ENCODE peak calls at places on chromosomes 7 and 10, in five cellular contexts. One of them, this sample, is unnamed.

GRCh38 chr10:10831085-10831484 is 186.6 kb upstream of the CELF2 start:
- DNase-seq in transverse colon: peak
- DNase-seq in adrenal gland: peak
- DNase-seq in endothelial cell of umbilical vein: peak
- DNase-seq in A549: no peak
- DNase-seq in this sample: peak

GRCh38 chr7:32516551-32517082 is 21.3 kb downstream of the AVL9 start:
- DNase-seq in adrenal gland: peak
- DNase-seq in A549: no peak
- DNase-seq in endothelial cell of umbilical vein: no peak
- DNase-seq in transverse colon: peak
- DNase-seq in this sample: no peak

GRCh38 chr10:130038611-130039109 is 72.0 kb downstream of the C10orf143 start:
- DNase-seq in A549: no peak
- DNase-seq in transverse colon: no peak
- DNase-seq in endothelial cell of umbilical vein: no peak
- DNase-seq in adrenal gland: no peak
- DNase-seq in this sample: peak

GRCh38 chr7:46146454-46147255 is 225.6 kb upstream of the IGFBP3 start:
- DNase-seq in A549: peak
- DNase-seq in transverse colon: no peak
- DNase-seq in endothelial cell of umbilical vein: no peak
- DNase-seq in adrenal gland: no peak
- DNase-seq in this sample: no peak

GRCh38 chr10:20181408-20181807 is 365.2 kb downstream of the PLXDC2 start:
- DNase-seq in adrenal gland: no peak
- DNase-seq in A549: no peak
- DNase-seq in transverse colon: no peak
- DNase-seq in endothelial cell of umbilical vein: no peak
- DNase-seq in this sample: no peak

GRCh38 chr10:72145657-72146450 is 57.5 kb upstream of the SPOCK2 start:
- DNase-seq in transverse colon: no peak
- DNase-seq in A549: no peak
- DNase-seq in endothelial cell of umbilical vein: no peak
- DNase-seq in adrenal gland: no peak
- DNase-seq in this sample: no peak

GRCh38 chr10:31926765-31927596 is 1.6 kb downstream of the ARHGAP12 start:
- DNase-seq in adrenal gland: no peak
- DNase-seq in transverse colon: no peak
- DNase-seq in endothelial cell of umbilical vein: peak
- DNase-seq in A549: no peak
- DNase-seq in this sample: no peak

GRCh38 chr10:33015798-33016547 is 57.9 kb upstream of the ITGB1 start:
- DNase-seq in endothelial cell of umbilical vein: no peak
- DNase-seq in A549: no peak
- DNase-seq in transverse colon: no peak
- DNase-seq in adrenal gland: no peak
- DNase-seq in this sample: no peak

GRCh38 chr7:108824840-108825540 is 255.3 kb downstream of the DNAJB9 start:
- DNase-seq in A549: no peak
- DNase-seq in transverse colon: no peak
- DNase-seq in adrenal gland: no peak
- DNase-seq in endothelial cell of umbilical vein: peak
- DNase-seq in this sample: no peak

GRCh38 chr10:31830887-31831286 is 97.7 kb downstream of the ARHGAP12 start:
- DNase-seq in adrenal gland: no peak
- DNase-seq in A549: no peak
- DNase-seq in endothelial cell of umbilical vein: peak
- DNase-seq in transverse colon: no peak
- DNase-seq in this sample: no peak

GRCh38 chr10:97888134-97888533 is 38.5 kb downstream of the GOLGA7B start:
- DNase-seq in adrenal gland: no peak
- DNase-seq in endothelial cell of umbilical vein: no peak
- DNase-seq in transverse colon: no peak
- DNase-seq in A549: no peak
- DNase-seq in this sample: no peak

DNA sequence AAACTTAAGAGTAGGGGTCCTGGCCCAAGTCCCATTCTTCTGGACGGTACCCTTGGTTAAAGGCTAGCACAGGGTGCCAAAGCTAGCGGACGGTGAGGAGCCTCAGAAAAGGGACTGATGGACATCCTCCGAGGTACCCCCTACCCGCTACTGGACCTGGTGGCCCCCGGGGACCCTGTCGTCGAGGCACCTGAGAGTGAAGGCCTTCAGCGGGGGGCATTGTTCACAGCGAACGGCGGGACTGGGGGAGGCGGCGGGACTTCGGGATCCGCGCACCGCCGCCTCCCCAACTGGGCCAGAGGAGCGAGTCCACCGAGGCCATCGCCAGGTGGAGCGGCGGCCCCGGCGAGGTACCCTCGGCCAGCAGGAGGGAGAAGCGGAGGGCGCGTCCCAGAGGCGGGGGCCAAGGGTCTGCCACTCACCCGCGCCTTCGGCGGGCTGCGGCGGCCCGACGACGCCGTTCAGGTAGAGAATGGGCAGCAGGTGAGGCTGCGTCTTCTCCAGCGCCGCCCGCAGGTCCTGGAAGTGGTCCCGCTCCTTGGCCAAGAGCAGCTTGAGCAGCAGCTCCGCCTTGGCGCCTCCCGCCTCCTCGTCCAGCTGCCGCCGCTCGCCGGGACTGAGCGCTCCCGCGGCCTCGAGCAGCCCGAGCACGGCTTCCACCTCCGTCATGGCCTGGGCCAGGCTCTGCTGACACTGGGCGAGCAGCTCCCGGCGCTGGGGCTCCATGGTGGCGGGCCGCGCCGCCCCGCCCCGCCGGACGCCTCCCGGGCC is 575 bp downstream of the DLG5 start:
- DNase-seq in endothelial cell of umbilical vein: peak
- DNase-seq in A549: no peak
- DNase-seq in adrenal gland: no peak
- DNase-seq in transverse colon: peak
- DNase-seq in this sample: peak
- TF ChIP-seq POLR2A in endothelial cell of umbilical vein: no peak
- TF ChIP-seq POLR2A in A549: no peak
- TF ChIP-seq POLR2A in adrenal gland: no peak
- TF ChIP-seq POLR2A in transverse colon: no peak
- TF ChIP-seq POLR2A in this sample: no peak

GRCh38 chr10:126849646-126850045 is 55.6 kb upstream of the DOCK1 start:
- DNase-seq in adrenal gland: no peak
- DNase-seq in A549: no peak
- DNase-seq in endothelial cell of umbilical vein: no peak
- DNase-seq in transverse colon: no peak
- DNase-seq in this sample: no peak

GRCh38 chr10:126844406-126844805 is 60.8 kb upstream of the DOCK1 start:
- DNase-seq in transverse colon: no peak
- DNase-seq in endothelial cell of umbilical vein: no peak
- DNase-seq in adrenal gland: no peak
- DNase-seq in A549: peak
- DNase-seq in this sample: no peak

GRCh38 chr10:126847666-126848065 is 57.6 kb upstream of the DOCK1 start:
- DNase-seq in endothelial cell of umbilical vein: no peak
- DNase-seq in transverse colon: no peak
- DNase-seq in adrenal gland: no peak
- DNase-seq in A549: no peak
- DNase-seq in this sample: no peak

GRCh38 chr10:126846469-126846868 is 58.8 kb upstream of the DOCK1 start:
- DNase-seq in adrenal gland: no peak
- DNase-seq in transverse colon: no peak
- DNase-seq in endothelial cell of umbilical vein: no peak
- DNase-seq in A549: no peak
- DNase-seq in this sample: no peak

GRCh38 chr10:126846959-126847358 is 58.3 kb upstream of the DOCK1 start:
- DNase-seq in A549: no peak
- DNase-seq in transverse colon: no peak
- DNase-seq in endothelial cell of umbilical vein: no peak
- DNase-seq in adrenal gland: no peak
- DNase-seq in this sample: no peak
- TF ChIP-seq CTCF in A549: no peak
- TF ChIP-seq CTCF in transverse colon: no peak
- TF ChIP-seq CTCF in endothelial cell of umbilical vein: no peak
- TF ChIP-seq CTCF in adrenal gland: no peak
- TF ChIP-seq CTCF in this sample: no peak

DNA sequence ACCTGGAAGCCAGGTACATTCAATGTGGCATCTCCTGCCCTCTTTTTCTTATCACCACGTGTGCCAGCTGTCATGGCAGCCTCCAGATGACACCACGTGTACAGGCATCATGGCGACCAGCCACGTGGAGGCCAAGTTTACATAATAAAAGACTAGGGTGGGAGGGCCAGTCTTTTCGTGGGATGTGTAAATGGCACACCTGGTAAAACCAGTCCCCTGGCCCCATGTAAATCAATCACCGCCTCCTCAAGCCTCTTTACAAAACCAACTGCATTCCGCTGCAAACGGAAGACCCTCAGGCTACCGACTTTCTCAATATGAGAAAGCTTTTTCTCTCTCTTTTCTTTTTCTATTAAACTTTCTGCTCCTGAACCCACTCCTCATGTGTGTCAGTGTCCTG is 65.1 kb upstream of the PHF14 start:
- DNase-seq in adrenal gland: no peak
- DNase-seq in A549: no peak
- DNase-seq in endothelial cell of umbilical vein: no peak
- DNase-seq in transverse colon: no peak
- DNase-seq in this sample: no peak
- TF ChIP-seq POLR2A in adrenal gland: no peak
- TF ChIP-seq POLR2A in A549: no peak
- TF ChIP-seq POLR2A in endothelial cell of umbilical vein: no peak
- TF ChIP-seq POLR2A in transverse colon: no peak
- TF ChIP-seq POLR2A in this sample: no peak

GRCh38 chr7:17558558-17559332 is 260.3 kb downstream of the AHR start:
- DNase-seq in transverse colon: peak
- DNase-seq in endothelial cell of umbilical vein: no peak
- DNase-seq in A549: peak
- DNase-seq in adrenal gland: no peak
- DNase-seq in this sample: no peak
- TF ChIP-seq CTCF in transverse colon: no peak
- TF ChIP-seq CTCF in endothelial cell of umbilical vein: no peak
- TF ChIP-seq CTCF in A549: peak
- TF ChIP-seq CTCF in adrenal gland: no peak
- TF ChIP-seq CTCF in this sample: no peak

GRCh38 chr7:2120841-2121830 is 111.6 kb downstream of the MAD1L1 start:
- DNase-seq in transverse colon: no peak
- DNase-seq in adrenal gland: no peak
- DNase-seq in A549: no peak
- DNase-seq in endothelial cell of umbilical vein: peak
- DNase-seq in this sample: no peak
- TF ChIP-seq POLR2A in transverse colon: no peak
- TF ChIP-seq POLR2A in adrenal gland: no peak
- TF ChIP-seq POLR2A in A549: no peak
- TF ChIP-seq POLR2A in endothelial cell of umbilical vein: no peak
- TF ChIP-seq POLR2A in this sample: no peak

GRCh38 chr10:30324448-30325110 is 24.5 kb downstream of the MTPAP start:
- DNase-seq in adrenal gland: no peak
- DNase-seq in A549: no peak
- DNase-seq in transverse colon: no peak
- DNase-seq in endothelial cell of umbilical vein: no peak
- DNase-seq in this sample: no peak
- TF ChIP-seq CTCF in adrenal gland: no peak
- TF ChIP-seq CTCF in A549: no peak
- TF ChIP-seq CTCF in transverse colon: no peak
- TF ChIP-seq CTCF in endothelial cell of umbilical vein: no peak
- TF ChIP-seq CTCF in this sample: no peak

GRCh38 chr10:70404036-70404905 is at the start of gene EIF4EBP2:
- DNase-seq in transverse colon: peak
- DNase-seq in endothelial cell of umbilical vein: peak
- DNase-seq in A549: peak
- DNase-seq in adrenal gland: peak
- DNase-seq in this sample: peak

GRCh38 chr10:70409772-70410171 is 5.8 kb downstream of the EIF4EBP2 start:
- DNase-seq in A549: no peak
- DNase-seq in adrenal gland: no peak
- DNase-seq in endothelial cell of umbilical vein: no peak
- DNase-seq in transverse colon: no peak
- DNase-seq in this sample: no peak

GRCh38 chr10:70403483-70404035 is 386 bp upstream of the EIF4EBP2 start:
- DNase-seq in transverse colon: no peak
- DNase-seq in adrenal gland: no peak
- DNase-seq in A549: no peak
- DNase-seq in endothelial cell of umbilical vein: no peak
- DNase-seq in this sample: no peak

GRCh38 chr10:70410608-70411007 is 6.7 kb downstream of the EIF4EBP2 start:
- DNase-seq in endothelial cell of umbilical vein: no peak
- DNase-seq in adrenal gland: no peak
- DNase-seq in transverse colon: no peak
- DNase-seq in A549: no peak
- DNase-seq in this sample: no peak

DNA sequence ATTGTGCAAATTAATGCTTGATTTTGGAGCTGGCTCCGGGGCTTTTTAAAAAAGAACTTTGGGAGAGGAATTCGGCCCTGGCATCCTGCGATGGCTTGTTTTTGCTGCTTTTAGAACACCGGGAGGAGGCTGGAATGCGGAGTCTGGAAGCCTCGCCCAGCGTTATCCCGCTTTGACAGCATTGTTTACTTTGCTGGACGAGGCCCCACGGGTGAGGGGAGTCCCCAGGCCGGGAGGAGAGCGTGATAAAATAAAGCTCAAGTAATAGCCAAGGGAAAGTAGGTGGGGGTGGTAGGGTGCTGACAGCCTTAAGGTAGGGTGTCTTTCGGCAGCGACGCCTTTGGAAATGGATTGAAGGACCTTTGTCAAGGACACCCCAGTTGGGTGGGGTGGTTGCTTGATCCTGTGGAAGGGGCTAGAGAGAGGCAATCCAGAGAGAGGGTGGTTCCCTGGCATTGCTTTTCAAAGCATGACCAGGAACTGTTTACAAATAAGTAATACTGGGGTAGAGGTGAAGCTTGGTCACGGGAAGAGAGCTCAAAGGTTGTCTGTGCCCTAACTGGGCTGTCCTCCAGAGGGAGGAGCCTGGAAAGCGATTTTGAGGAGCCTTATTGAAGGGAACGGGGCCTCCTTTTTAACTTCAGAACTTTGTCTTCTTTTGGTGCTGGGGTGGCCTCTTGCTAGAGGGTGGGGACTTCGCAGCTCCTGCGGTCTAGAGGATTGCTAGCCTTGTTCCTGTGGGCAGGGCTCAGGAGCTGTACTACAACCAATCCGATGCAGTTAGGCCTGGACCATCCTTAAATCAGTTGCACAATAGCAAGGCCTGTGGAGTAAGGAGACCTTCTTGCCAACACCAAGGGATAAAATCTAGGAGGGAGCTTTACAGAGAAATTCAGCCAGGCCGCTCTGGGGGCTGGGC is 1.2 kb downstream of the EIF4EBP2 start:
- DNase-seq in endothelial cell of umbilical vein: peak
- DNase-seq in transverse colon: peak
- DNase-seq in adrenal gland: peak
- DNase-seq in A549: peak
- DNase-seq in this sample: peak
- TF ChIP-seq POLR2A in endothelial cell of umbilical vein: no peak
- TF ChIP-seq POLR2A in transverse colon: peak
- TF ChIP-seq POLR2A in adrenal gland: peak
- TF ChIP-seq POLR2A in A549: no peak
- TF ChIP-seq POLR2A in this sample: peak

GRCh38 chr10:118594392-118595063 is 920 bp downstream of the PRLHR start:
- DNase-seq in transverse colon: no peak
- DNase-seq in endothelial cell of umbilical vein: peak
- DNase-seq in A549: peak
- DNase-seq in adrenal gland: peak
- DNase-seq in this sample: no peak
- TF ChIP-seq CTCF in transverse colon: peak
- TF ChIP-seq CTCF in endothelial cell of umbilical vein: peak
- TF ChIP-seq CTCF in A549: no peak
- TF ChIP-seq CTCF in adrenal gland: no peak
- TF ChIP-seq CTCF in this sample: no peak